ENCODE peak calls at places on chromosomes 4 and X, in six cellular contexts. Q is Right ventricle myocardium superior; T is stimulated activated CD4-positive, alpha-beta T cell treated with anti-CD3 and anti-CD28 coated beads, Interleukin-12 subunit alpha, Interleukin-12 subunit beta, amount 100 ng/mL, for 24 hours; G is pons; D is GM18507; F is stimulated activated CD8-positive, alpha-beta memory T cell treated with anti-CD3 and anti-CD28 coated beads, Interleukin-12 subunit alpha, Interleukin-12 subunit beta, amount 100 ng/mL, for 4 hours. H is an unnamed sample.

GRCh38 chr4:105158837-105159236 is 12.2 kb downstream of the TET2 start:
- DNase-seq in Q (no peak), T (no peak), G (no peak), D (no peak), F (no peak), H (no peak)

GRCh38 chr4:154186888-154187287 is 304.7 kb downstream of the DCHS2 start:
- DNase-seq in Q (no peak), T (no peak), G (no peak), D (no peak), F (no peak), H (no peak)

GRCh38 chr4:13642163-13642562 is 14.6 kb upstream of the BOD1L1 start:
- DNase-seq in Q (no peak), T (no peak), G (no peak), D (no peak), F (no peak), H (no peak)

GRCh38 chr4:168449740-168450442 is 30.4 kb downstream of the DDX60L start:
- DNase-seq in Q (no peak), T (no peak), G (no peak), D (no peak), F (no peak), H (no peak)

GRCh38 chr4:71368906-71369305 is 30.1 kb downstream of the SLC4A4 start:
- DNase-seq in Q (no peak), T (no peak), G (no peak), D (no peak), F (no peak), H (no peak)

GRCh38 chr4:184433258-184433892 is 41.0 kb downstream of the IRF2 start:
- DNase-seq in Q (no peak), T (no peak), G (no peak), D (no peak), F (no peak), H (no peak)

GRCh38 chrX:52574416-52575275 is 57.8 kb upstream of the XAGE1B start:
- DNase-seq in Q (no peak), T (no peak), G (peak), D (peak), F (no peak), H (peak)

GRCh38 chrX:8879750-8880149 is 78.6 kb upstream of the FAM9A start:
- DNase-seq in Q (no peak), T (peak), G (no peak), D (no peak), F (no peak), H (no peak)

GRCh38 chr4:95061220-95061619 is 303.5 kb downstream of the BMPR1B start:
- DNase-seq in Q (no peak), T (no peak), G (no peak), D (no peak), F (no peak), H (no peak)